ENCODE peak calls at places on chromosomes 4 and X, in seven cellular contexts. One of them, this sample, is unnamed.

GRCh38 chr4:16582526-16582925 is 315.9 kb downstream of the LDB2 start:
- DNase-seq in H1: peak
- DNase-seq in stomach: no peak
- DNase-seq in transverse colon: no peak
- DNase-seq in SK-N-SH: peak
- DNase-seq in HCT116: no peak
- DNase-seq in suprapubic skin: no peak
- DNase-seq in this sample: no peak

GRCh38 chr4:143721317-143721716 is 20.8 kb upstream of the FREM3 start:
- DNase-seq in H1: no peak
- DNase-seq in stomach: no peak
- DNase-seq in transverse colon: no peak
- DNase-seq in SK-N-SH: no peak
- DNase-seq in HCT116: no peak
- DNase-seq in suprapubic skin: no peak
- DNase-seq in this sample: no peak

GRCh38 chr4:102103368-102103767 is 241.9 kb downstream of the SLC39A8 start:
- DNase-seq in H1: no peak
- DNase-seq in stomach: no peak
- DNase-seq in transverse colon: no peak
- DNase-seq in SK-N-SH: no peak
- DNase-seq in HCT116: no peak
- DNase-seq in suprapubic skin: no peak
- DNase-seq in this sample: no peak

GRCh38 chr4:122584517-122584916 is 36.3 kb downstream of the IL21 start:
- DNase-seq in H1: no peak
- DNase-seq in stomach: no peak
- DNase-seq in transverse colon: no peak
- DNase-seq in SK-N-SH: no peak
- DNase-seq in HCT116: no peak
- DNase-seq in suprapubic skin: no peak
- DNase-seq in this sample: no peak

GRCh38 chr4:101158136-101158485 is 189.2 kb downstream of the PPP3CA start:
- DNase-seq in H1: no peak
- DNase-seq in stomach: no peak
- DNase-seq in transverse colon: no peak
- DNase-seq in SK-N-SH: no peak
- DNase-seq in HCT116: no peak
- DNase-seq in suprapubic skin: no peak
- DNase-seq in this sample: no peak

GRCh38 chr4:139129206-139129605 is 47.8 kb downstream of the ELF2 start:
- DNase-seq in H1: no peak
- DNase-seq in stomach: no peak
- DNase-seq in transverse colon: no peak
- DNase-seq in SK-N-SH: no peak
- DNase-seq in HCT116: no peak
- DNase-seq in suprapubic skin: no peak
- DNase-seq in this sample: no peak

GRCh38 chr4:158996669-158997074 is 106.2 kb upstream of the RAPGEF2 start:
- DNase-seq in H1: no peak
- DNase-seq in stomach: no peak
- DNase-seq in transverse colon: no peak
- DNase-seq in SK-N-SH: no peak
- DNase-seq in HCT116: peak
- DNase-seq in suprapubic skin: no peak
- DNase-seq in this sample: no peak

GRCh38 chrX:136764206-136764605 is 16.5 kb downstream of the ARHGEF6 start:
- DNase-seq in H1: no peak
- DNase-seq in stomach: no peak
- DNase-seq in transverse colon: no peak
- DNase-seq in SK-N-SH: no peak
- DNase-seq in HCT116: no peak
- DNase-seq in suprapubic skin: no peak
- DNase-seq in this sample: no peak

GRCh38 chrX:71254092-71254941 is at the start of gene ZMYM3:
- DNase-seq in H1: no peak
- DNase-seq in stomach: peak
- DNase-seq in transverse colon: peak
- DNase-seq in SK-N-SH: peak
- DNase-seq in HCT116: peak
- DNase-seq in suprapubic skin: peak
- DNase-seq in this sample: no peak

GRCh38 chrX:71251456-71251973 is 2.4 kb downstream of the ZMYM3 start:
- DNase-seq in H1: no peak
- DNase-seq in stomach: no peak
- DNase-seq in transverse colon: peak
- DNase-seq in SK-N-SH: no peak
- DNase-seq in HCT116: no peak
- DNase-seq in suprapubic skin: no peak
- DNase-seq in this sample: no peak

GRCh38 chrX:71252221-71252620 is 1.7 kb downstream of the ZMYM3 start:
- DNase-seq in H1: no peak
- DNase-seq in stomach: no peak
- DNase-seq in transverse colon: no peak
- DNase-seq in SK-N-SH: no peak
- DNase-seq in HCT116: no peak
- DNase-seq in suprapubic skin: no peak
- DNase-seq in this sample: no peak

GRCh38 chrX:71256051-71256450 is 2.1 kb upstream of the ZMYM3 start:
- DNase-seq in H1: no peak
- DNase-seq in stomach: no peak
- DNase-seq in transverse colon: no peak
- DNase-seq in SK-N-SH: no peak
- DNase-seq in HCT116: no peak
- DNase-seq in suprapubic skin: no peak
- DNase-seq in this sample: no peak

DNA sequence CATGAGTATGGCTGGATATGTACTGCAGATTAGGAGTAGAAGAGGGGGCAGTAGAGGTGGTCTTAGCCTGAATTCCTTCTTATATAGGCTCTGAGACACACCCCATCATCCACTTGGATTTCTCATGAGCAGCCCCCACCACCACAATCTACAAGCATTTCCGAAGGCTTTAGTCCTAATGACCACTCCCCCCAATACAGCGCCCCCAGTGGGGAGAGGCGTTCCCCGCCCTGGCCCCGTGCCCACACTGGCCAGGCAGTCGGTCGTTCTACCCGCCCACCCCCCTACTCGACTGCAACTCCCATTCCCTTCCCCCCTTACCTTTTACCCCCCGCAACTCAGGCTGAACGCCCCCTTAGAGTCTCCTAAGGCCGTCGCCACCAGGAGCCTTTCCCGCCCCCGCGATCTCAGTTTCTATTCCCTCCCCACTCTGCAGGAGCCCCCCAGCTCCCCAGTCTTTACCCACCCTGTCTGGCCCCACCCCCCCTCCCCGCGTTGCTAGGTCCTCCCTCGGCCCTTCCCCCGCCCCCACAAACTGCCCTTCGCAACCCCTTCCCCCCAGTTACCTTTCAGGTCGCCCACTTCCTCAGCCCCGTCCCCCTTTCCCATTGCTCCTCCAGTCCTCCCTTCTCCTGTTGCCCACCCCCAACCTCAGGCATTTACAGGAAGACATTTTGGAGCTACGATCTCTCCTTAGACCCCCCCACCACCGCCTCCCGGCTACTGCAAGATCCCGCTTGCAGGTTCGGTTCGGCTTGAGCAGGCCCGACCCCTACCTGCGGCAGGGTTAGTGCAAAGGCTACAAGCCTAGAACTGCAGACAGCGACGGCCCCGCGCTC is 468 bp downstream of the ZMYM3 start:
- DNase-seq in H1: no peak
- DNase-seq in stomach: peak
- DNase-seq in transverse colon: peak
- DNase-seq in SK-N-SH: peak
- DNase-seq in HCT116: no peak
- DNase-seq in suprapubic skin: no peak
- DNase-seq in this sample: no peak
- TF ChIP-seq CTCF in H1: no peak
- TF ChIP-seq CTCF in stomach: no peak
- TF ChIP-seq CTCF in transverse colon: peak
- TF ChIP-seq CTCF in SK-N-SH: peak
- TF ChIP-seq CTCF in HCT116: peak
- TF ChIP-seq CTCF in suprapubic skin: no peak
- TF ChIP-seq CTCF in this sample: no peak

GRCh38 chrX:78327370-78328048 is at the start of gene CYSLTR1:
- DNase-seq in H1: no peak
- DNase-seq in stomach: no peak
- DNase-seq in transverse colon: no peak
- DNase-seq in SK-N-SH: no peak
- DNase-seq in HCT116: no peak
- DNase-seq in suprapubic skin: no peak
- DNase-seq in this sample: no peak

GRCh38 chrX:78316310-78316709 is 11.1 kb downstream of the CYSLTR1 start:
- DNase-seq in H1: no peak
- DNase-seq in stomach: no peak
- DNase-seq in transverse colon: no peak
- DNase-seq in SK-N-SH: no peak
- DNase-seq in HCT116: no peak
- DNase-seq in suprapubic skin: no peak
- DNase-seq in this sample: no peak

GRCh38 chrX:78322863-78323262 is 4.5 kb downstream of the CYSLTR1 start:
- DNase-seq in H1: no peak
- DNase-seq in stomach: no peak
- DNase-seq in transverse colon: no peak
- DNase-seq in SK-N-SH: no peak
- DNase-seq in HCT116: no peak
- DNase-seq in suprapubic skin: no peak
- DNase-seq in this sample: no peak

GRCh38 chrX:78321809-78322208 is 5.6 kb downstream of the CYSLTR1 start:
- DNase-seq in H1: no peak
- DNase-seq in stomach: peak
- DNase-seq in transverse colon: peak
- DNase-seq in SK-N-SH: no peak
- DNase-seq in HCT116: no peak
- DNase-seq in suprapubic skin: no peak
- DNase-seq in this sample: no peak
- TF ChIP-seq POLR2AphosphoS5 in H1: no peak
- TF ChIP-seq POLR2AphosphoS5 in stomach: no peak
- TF ChIP-seq POLR2AphosphoS5 in transverse colon: no peak
- TF ChIP-seq POLR2AphosphoS5 in SK-N-SH: no peak
- TF ChIP-seq POLR2AphosphoS5 in HCT116: no peak
- TF ChIP-seq POLR2AphosphoS5 in suprapubic skin: no peak
- TF ChIP-seq POLR2AphosphoS5 in this sample: no peak

GRCh38 chrX:153969904-153970397 is 1.7 kb downstream of the HCFC1 start:
- DNase-seq in H1: no peak
- DNase-seq in stomach: no peak
- DNase-seq in transverse colon: no peak
- DNase-seq in SK-N-SH: peak
- DNase-seq in HCT116: no peak
- DNase-seq in suprapubic skin: no peak
- DNase-seq in this sample: no peak

GRCh38 chrX:153970398-153971123 is 1.1 kb downstream of the HCFC1 start:
- DNase-seq in H1: no peak
- DNase-seq in stomach: no peak
- DNase-seq in transverse colon: no peak
- DNase-seq in SK-N-SH: peak
- DNase-seq in HCT116: no peak
- DNase-seq in suprapubic skin: no peak
- DNase-seq in this sample: no peak

GRCh38 chrX:153968754-153969124 is 2.9 kb downstream of the HCFC1 start:
- DNase-seq in H1: no peak
- DNase-seq in stomach: no peak
- DNase-seq in transverse colon: peak
- DNase-seq in SK-N-SH: no peak
- DNase-seq in HCT116: no peak
- DNase-seq in suprapubic skin: no peak
- DNase-seq in this sample: no peak

GRCh38 chrX:153968255-153968654 is 3.4 kb downstream of the HCFC1 start:
- DNase-seq in H1: no peak
- DNase-seq in stomach: no peak
- DNase-seq in transverse colon: no peak
- DNase-seq in SK-N-SH: no peak
- DNase-seq in HCT116: no peak
- DNase-seq in suprapubic skin: no peak
- DNase-seq in this sample: no peak

DNA sequence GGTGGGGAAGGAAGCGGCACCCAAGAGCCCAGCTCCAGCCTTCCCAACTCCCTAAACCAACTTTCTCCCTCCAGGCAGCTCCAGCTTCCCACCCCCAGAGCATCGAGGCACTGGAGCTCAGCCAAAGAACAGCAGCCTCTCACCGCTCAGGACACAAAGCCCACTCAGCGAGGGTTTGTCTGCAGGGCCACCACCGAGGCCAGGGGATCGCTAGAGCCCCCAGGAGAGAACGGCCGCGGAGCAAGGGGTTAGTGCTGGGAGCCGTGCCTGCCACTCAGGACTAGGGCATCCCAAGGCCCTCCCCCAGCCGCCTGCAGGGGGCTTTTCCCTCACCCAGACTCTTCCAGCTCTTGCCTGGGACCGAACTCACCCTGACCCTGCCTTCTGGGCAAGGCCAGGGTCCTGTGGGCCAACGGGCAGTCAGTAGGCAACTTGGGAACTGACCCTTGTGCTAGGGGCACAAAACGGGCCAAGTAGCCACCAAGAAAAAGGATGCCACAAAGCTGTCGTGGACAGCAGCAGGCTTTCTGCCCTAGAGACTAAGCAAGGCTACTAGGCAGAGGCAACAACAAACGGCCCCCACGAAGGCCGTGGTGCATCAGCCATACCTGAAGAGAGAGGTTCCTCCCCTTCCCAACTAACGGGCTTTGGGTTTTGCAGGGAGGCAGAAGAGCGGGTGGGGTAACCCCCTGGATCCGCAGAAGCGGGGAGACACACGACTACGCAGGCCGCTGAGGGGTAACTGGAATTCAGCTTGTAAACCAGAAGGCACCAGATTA is 2.3 kb downstream of the HCFC1 start:
- DNase-seq in H1: no peak
- DNase-seq in stomach: no peak
- DNase-seq in transverse colon: no peak
- DNase-seq in SK-N-SH: no peak
- DNase-seq in HCT116: no peak
- DNase-seq in suprapubic skin: no peak
- DNase-seq in this sample: no peak
- H3K4me3 ChIP-seq in H1: peak
- H3K4me3 ChIP-seq in stomach: peak
- H3K4me3 ChIP-seq in transverse colon: peak
- H3K4me3 ChIP-seq in SK-N-SH: peak
- H3K4me3 ChIP-seq in HCT116: peak
- H3K4me3 ChIP-seq in suprapubic skin: peak
- H3K4me3 ChIP-seq in this sample: peak

GRCh38 chr4:183395395-183395794 is 49.0 kb upstream of the CDKN2AIP start:
- DNase-seq in H1: no peak
- DNase-seq in stomach: no peak
- DNase-seq in transverse colon: no peak
- DNase-seq in SK-N-SH: no peak
- DNase-seq in HCT116: no peak
- DNase-seq in suprapubic skin: no peak
- DNase-seq in this sample: no peak

GRCh38 chr4:183396187-183396738 is 48.2 kb upstream of the CDKN2AIP start:
- DNase-seq in H1: no peak
- DNase-seq in stomach: no peak
- DNase-seq in transverse colon: no peak
- DNase-seq in SK-N-SH: no peak
- DNase-seq in HCT116: no peak
- DNase-seq in suprapubic skin: no peak
- DNase-seq in this sample: no peak

GRCh38 chr4:183393446-183393845 is 51.0 kb upstream of the CDKN2AIP start:
- DNase-seq in H1: no peak
- DNase-seq in stomach: no peak
- DNase-seq in transverse colon: no peak
- DNase-seq in SK-N-SH: no peak
- DNase-seq in HCT116: no peak
- DNase-seq in suprapubic skin: no peak
- DNase-seq in this sample: no peak

GRCh38 chr4:183392377-183392776 is 52.1 kb upstream of the CDKN2AIP start:
- DNase-seq in H1: no peak
- DNase-seq in stomach: no peak
- DNase-seq in transverse colon: no peak
- DNase-seq in SK-N-SH: no peak
- DNase-seq in HCT116: no peak
- DNase-seq in suprapubic skin: no peak
- DNase-seq in this sample: no peak

DNA sequence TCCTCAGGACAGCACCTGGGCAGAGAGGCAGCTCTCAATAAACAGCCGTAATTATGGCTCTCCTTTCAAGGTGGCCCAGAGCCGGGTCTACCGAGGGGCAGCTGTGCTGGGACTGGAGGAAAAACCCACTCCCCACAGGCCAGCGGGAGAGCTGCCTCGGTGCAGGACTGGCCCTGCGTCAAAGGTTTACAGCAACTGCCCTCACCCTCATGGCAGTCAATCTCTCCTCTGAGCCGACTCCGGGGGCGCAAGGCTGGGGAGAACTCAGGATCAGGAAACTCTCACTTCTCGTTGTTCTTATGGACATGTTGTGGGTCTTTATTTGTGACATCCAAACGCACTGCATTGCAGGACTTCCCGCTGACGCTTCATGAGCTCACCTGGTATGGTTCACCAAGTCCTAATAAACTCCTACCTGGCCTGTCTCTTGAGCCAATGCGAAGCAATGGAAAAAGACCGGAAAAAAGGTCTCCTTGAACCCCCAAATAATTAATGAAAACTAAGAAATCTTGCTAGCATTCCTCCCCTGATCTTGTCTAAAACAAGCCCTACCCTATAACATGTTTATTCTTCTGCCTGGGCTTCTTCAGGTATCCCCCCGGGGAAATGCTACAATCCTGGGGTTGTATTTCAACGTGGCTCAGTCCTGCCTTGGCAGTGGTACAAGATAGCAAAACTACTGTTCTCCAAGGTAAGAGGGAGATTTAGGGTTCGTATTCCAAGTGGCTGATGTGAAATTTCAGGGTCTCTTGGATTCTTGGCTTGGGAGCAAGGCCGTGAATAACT is 50.1 kb upstream of the CDKN2AIP start:
- DNase-seq in H1: no peak
- DNase-seq in stomach: no peak
- DNase-seq in transverse colon: no peak
- DNase-seq in SK-N-SH: no peak
- DNase-seq in HCT116: no peak
- DNase-seq in suprapubic skin: no peak
- DNase-seq in this sample: no peak
- TF ChIP-seq CTCF in H1: no peak
- TF ChIP-seq CTCF in stomach: no peak
- TF ChIP-seq CTCF in transverse colon: no peak
- TF ChIP-seq CTCF in SK-N-SH: no peak
- TF ChIP-seq CTCF in HCT116: no peak
- TF ChIP-seq CTCF in suprapubic skin: no peak
- TF ChIP-seq CTCF in this sample: no peak